ENCODE peak calls at places on chromosome 17, in eight cellular contexts. One of them, this sample, is unnamed.

GRCh38 chr17:49209061-49209571 is 1.3 kb downstream of the GNGT2 start:
- DNase-seq in HuH-7.5: no peak
- DNase-seq in dermis microvascular lymphatic vessel endothelial cell: no peak
- DNase-seq in AG08395: no peak
- DNase-seq in H54: peak; percentile 70
- DNase-seq in skeletal muscle cell: no peak
- DNase-seq in stomach: no peak
- DNase-seq in AG04450: no peak
- DNase-seq in this sample: no peak

GRCh38 chr17:40621558-40621957 is 26.1 kb downstream of the SMARCE1 start:
- DNase-seq in stomach: no peak
- DNase-seq in AG04450: peak; percentile 30
- DNase-seq in AG08395: no peak
- DNase-seq in HuH-7.5: no peak
- DNase-seq in dermis microvascular lymphatic vessel endothelial cell: no peak
- DNase-seq in H54: no peak
- DNase-seq in skeletal muscle cell: no peak
- DNase-seq in this sample: no peak

GRCh38 chr17:2085648-2085949 is 30.7 kb downstream of the HIC1 start:
- DNase-seq in HuH-7.5: no peak
- DNase-seq in AG04450: no peak
- DNase-seq in dermis microvascular lymphatic vessel endothelial cell: peak; percentile 90
- DNase-seq in stomach: no peak
- DNase-seq in H54: no peak
- DNase-seq in AG08395: no peak
- DNase-seq in skeletal muscle cell: no peak
- DNase-seq in this sample: no peak

GRCh38 chr17:50072925-50073324 is 17.0 kb downstream of the ITGA3 start:
- DNase-seq in dermis microvascular lymphatic vessel endothelial cell: no peak
- DNase-seq in HuH-7.5: no peak
- DNase-seq in AG04450: no peak
- DNase-seq in stomach: no peak
- DNase-seq in AG08395: no peak
- DNase-seq in H54: no peak
- DNase-seq in skeletal muscle cell: no peak
- DNase-seq in this sample: no peak

GRCh38 chr17:72682597-72682996 is 409.9 kb downstream of the SLC39A11 start:
- DNase-seq in HuH-7.5: no peak
- DNase-seq in AG04450: no peak
- DNase-seq in AG08395: no peak
- DNase-seq in skeletal muscle cell: no peak
- DNase-seq in stomach: no peak
- DNase-seq in dermis microvascular lymphatic vessel endothelial cell: no peak
- DNase-seq in H54: no peak
- DNase-seq in this sample: no peak

GRCh38 chr17:17951524-17951923 is 20.7 kb downstream of the TOM1L2 start:
- DNase-seq in stomach: no peak
- DNase-seq in dermis microvascular lymphatic vessel endothelial cell: no peak
- DNase-seq in skeletal muscle cell: no peak
- DNase-seq in AG08395: no peak
- DNase-seq in H54: no peak
- DNase-seq in AG04450: no peak
- DNase-seq in HuH-7.5: no peak
- DNase-seq in this sample: no peak

GRCh38 chr17:29127840-29128239 is 52.4 kb downstream of the MYO18A start:
- DNase-seq in stomach: no peak
- DNase-seq in dermis microvascular lymphatic vessel endothelial cell: no peak
- DNase-seq in skeletal muscle cell: no peak
- DNase-seq in AG04450: no peak
- DNase-seq in HuH-7.5: no peak
- DNase-seq in H54: no peak
- DNase-seq in AG08395: no peak
- DNase-seq in this sample: no peak

GRCh38 chr17:57603978-57604377 is 141.1 kb downstream of the CCDC182 start:
- DNase-seq in HuH-7.5: no peak
- DNase-seq in dermis microvascular lymphatic vessel endothelial cell: no peak
- DNase-seq in AG04450: no peak
- DNase-seq in AG08395: no peak
- DNase-seq in stomach: peak; percentile 63
- DNase-seq in skeletal muscle cell: no peak
- DNase-seq in H54: no peak
- DNase-seq in this sample: no peak

GRCh38 chr17:28701987-28702751 is 9.5 kb downstream of the PROCA1 start:
- DNase-seq in AG08395: no peak
- DNase-seq in stomach: no peak
- DNase-seq in dermis microvascular lymphatic vessel endothelial cell: no peak
- DNase-seq in HuH-7.5: no peak
- DNase-seq in H54: no peak
- DNase-seq in AG04450: no peak
- DNase-seq in skeletal muscle cell: no peak
- DNase-seq in this sample: no peak

GRCh38 chr17:48510761-48511604 is 19.8 kb downstream of the HOXB1 start:
- DNase-seq in AG08395: peak; percentile 43
- DNase-seq in stomach: no peak
- DNase-seq in HuH-7.5: no peak
- DNase-seq in skeletal muscle cell: peak; percentile 79
- DNase-seq in H54: no peak
- DNase-seq in AG04450: no peak
- DNase-seq in dermis microvascular lymphatic vessel endothelial cell: no peak
- DNase-seq in this sample: no peak

GRCh38 chr17:75575728-75576127 is 11.9 kb upstream of the MYO15B start:
- DNase-seq in stomach: no peak
- DNase-seq in dermis microvascular lymphatic vessel endothelial cell: no peak
- DNase-seq in HuH-7.5: no peak
- DNase-seq in H54: no peak
- DNase-seq in skeletal muscle cell: no peak
- DNase-seq in AG08395: no peak
- DNase-seq in AG04450: no peak
- DNase-seq in this sample: no peak

GRCh38 chr17:34070712-34071111 is 184.4 kb upstream of the CCL2 start:
- DNase-seq in HuH-7.5: no peak
- DNase-seq in stomach: no peak
- DNase-seq in dermis microvascular lymphatic vessel endothelial cell: no peak
- DNase-seq in H54: no peak
- DNase-seq in AG08395: no peak
- DNase-seq in AG04450: no peak
- DNase-seq in skeletal muscle cell: no peak
- DNase-seq in this sample: no peak

GRCh38 chr17:63450551-63450950 is 4.4 kb upstream of the CYB561 start:
- DNase-seq in AG08395: no peak
- DNase-seq in stomach: no peak
- DNase-seq in skeletal muscle cell: no peak
- DNase-seq in dermis microvascular lymphatic vessel endothelial cell: no peak
- DNase-seq in HuH-7.5: no peak
- DNase-seq in AG04450: no peak
- DNase-seq in H54: no peak
- DNase-seq in this sample: no peak

GRCh38 chr17:82370471-82371332 is 863 bp upstream of the UTS2R start:
- DNase-seq in H54: no peak
- DNase-seq in stomach: no peak
- DNase-seq in AG08395: no peak
- DNase-seq in HuH-7.5: no peak
- DNase-seq in dermis microvascular lymphatic vessel endothelial cell: no peak
- DNase-seq in skeletal muscle cell: no peak
- DNase-seq in AG04450: no peak
- DNase-seq in this sample: no peak

GRCh38 chr17:39663688-39664580 is 1.2 kb upstream of the TCAP start:
- DNase-seq in dermis microvascular lymphatic vessel endothelial cell: no peak
- DNase-seq in stomach: peak; percentile 66
- DNase-seq in skeletal muscle cell: no peak
- DNase-seq in HuH-7.5: no peak
- DNase-seq in AG08395: peak; percentile 49
- DNase-seq in H54: no peak
- DNase-seq in AG04450: no peak
- DNase-seq in this sample: peak; percentile 42

GRCh38 chr17:60153606-60154355 is 4.0 kb downstream of the CA4 start:
- DNase-seq in AG04450: no peak
- DNase-seq in dermis microvascular lymphatic vessel endothelial cell: no peak
- DNase-seq in stomach: no peak
- DNase-seq in H54: no peak
- DNase-seq in HuH-7.5: no peak
- DNase-seq in skeletal muscle cell: no peak
- DNase-seq in AG08395: peak; percentile 56
- DNase-seq in this sample: no peak

GRCh38 chr17:79849953-79850352 is 10.7 kb upstream of the CBX4 start:
- DNase-seq in stomach: no peak
- DNase-seq in HuH-7.5: no peak
- DNase-seq in AG08395: no peak
- DNase-seq in dermis microvascular lymphatic vessel endothelial cell: no peak
- DNase-seq in AG04450: no peak
- DNase-seq in skeletal muscle cell: no peak
- DNase-seq in H54: no peak
- DNase-seq in this sample: no peak

GRCh38 chr17:66200685-66201092 is 8.8 kb upstream of the CEP112 start:
- DNase-seq in AG08395: peak; percentile 58
- DNase-seq in skeletal muscle cell: peak; percentile 53
- DNase-seq in stomach: peak; percentile 59
- DNase-seq in dermis microvascular lymphatic vessel endothelial cell: peak; percentile 78
- DNase-seq in H54: peak; percentile 50
- DNase-seq in HuH-7.5: peak; percentile 42
- DNase-seq in AG04450: peak; percentile 68
- DNase-seq in this sample: peak; percentile 63

GRCh38 chr17:50052822-50053653 is 2.9 kb upstream of the ITGA3 start:
- DNase-seq in HuH-7.5: no peak
- DNase-seq in AG04450: no peak
- DNase-seq in dermis microvascular lymphatic vessel endothelial cell: peak; percentile 98
- DNase-seq in skeletal muscle cell: no peak
- DNase-seq in stomach: peak; percentile 43
- DNase-seq in AG08395: no peak
- DNase-seq in H54: no peak
- DNase-seq in this sample: no peak

GRCh38 chr17:75075597-75076253 is 12.0 kb upstream of the SLC16A5 start:
- DNase-seq in skeletal muscle cell: no peak
- DNase-seq in H54: no peak
- DNase-seq in HuH-7.5: no peak
- DNase-seq in AG04450: no peak
- DNase-seq in stomach: no peak
- DNase-seq in AG08395: no peak
- DNase-seq in dermis microvascular lymphatic vessel endothelial cell: no peak
- DNase-seq in this sample: no peak

GRCh38 chr17:28689011-28689410 is 22.7 kb downstream of the PROCA1 start:
- DNase-seq in skeletal muscle cell: no peak
- DNase-seq in AG08395: no peak
- DNase-seq in HuH-7.5: no peak
- DNase-seq in AG04450: no peak
- DNase-seq in stomach: no peak
- DNase-seq in dermis microvascular lymphatic vessel endothelial cell: no peak
- DNase-seq in H54: no peak
- DNase-seq in this sample: no peak

This sample was measured in HEK293T.